ENCODE peak calls at places on chromosomes 7 and 10, in four cellular contexts. M is hepatocyte, I is HCT116, G is PC-3. U is an unnamed sample.

GRCh38 chr10:117554371-117554770 is 11.8 kb downstream of the EMX2 start:
- DNase-seq in M (no peak), I (no peak), G (no peak), U (no peak)

GRCh38 chr7:50147952-50148351 is 54.9 kb upstream of the ZPBP start:
- DNase-seq in M (no peak), I (no peak), G (no peak), U (no peak)

GRCh38 chr10:47241256-47241655 is 58.7 kb upstream of the GDF10 start:
- DNase-seq in M (no peak), I (no peak), G (no peak), U (no peak)

GRCh38 chr10:116026315-116026714 is 246.7 kb downstream of the GFRA1 start:
- DNase-seq in M (no peak), I (no peak), G (no peak), U (no peak)

GRCh38 chr7:17989546-17989945 is 38.1 kb downstream of the PRPS1L1 start:
- DNase-seq in M (no peak), I (no peak), G (peak), U (no peak)

GRCh38 chr10:27252267-27253000 is 11.8 kb upstream of the ACBD5 start:
- DNase-seq in M (peak), I (no peak), G (no peak), U (no peak)

GRCh38 chr10:97034958-97035769 is 150.6 kb downstream of the SLIT1 start:
- DNase-seq in M (no peak), I (no peak), G (no peak), U (no peak)

GRCh38 chr7:17674166-17674955 is 265.9 kb downstream of the SNX13 start:
- DNase-seq in M (no peak), I (no peak), G (peak), U (no peak)

GRCh38 chr10:125061557-125062243 is 98.7 kb downstream of the CTBP2 start:
- DNase-seq in M (no peak), I (no peak), G (no peak), U (peak)

GRCh38 chr10:71308985-71309384 is 10.1 kb upstream of the SLC29A3 start:
- DNase-seq in M (no peak), I (no peak), G (no peak), U (no peak)

GRCh38 chr7:141014091-141014490 is 661 bp downstream of the MRPS33 start:
- DNase-seq in M (no peak), I (no peak), G (no peak), U (no peak)

DNA sequence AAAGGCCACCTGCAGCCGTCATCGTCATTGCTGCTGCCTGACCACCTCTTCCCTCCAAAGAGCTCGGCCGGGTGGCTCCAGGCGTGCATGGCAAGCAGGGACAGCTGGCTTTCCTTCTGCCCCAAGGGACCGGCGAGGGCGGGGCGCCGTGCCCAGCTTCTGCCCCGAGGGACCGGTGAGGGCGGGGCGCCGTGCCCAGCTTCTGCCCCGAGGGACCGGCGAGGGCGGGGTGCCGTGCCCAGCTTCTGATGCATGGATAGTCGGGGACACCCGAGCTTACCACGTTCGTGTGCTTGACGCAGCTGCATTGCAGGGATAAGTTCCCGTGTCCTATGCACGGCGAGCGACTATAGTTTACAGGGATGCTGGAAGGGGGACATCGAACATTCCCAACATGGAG is 27.0 kb downstream of the CFAP46 start:
- DNase-seq in M (no peak), I (no peak), G (no peak), U (peak)
- H2AFZ ChIP-seq in M (no peak), I (no peak), G (no peak), U (no peak)

GRCh38 chr7:103143865-103144264 is 5.0 kb downstream of the NAPEPLD start:
- DNase-seq in M (no peak), I (no peak), G (no peak), U (no peak)
- TF ChIP-seq EZH2phosphoT487 in M (peak), I (no peak), G (no peak), U (no peak)

DNA sequence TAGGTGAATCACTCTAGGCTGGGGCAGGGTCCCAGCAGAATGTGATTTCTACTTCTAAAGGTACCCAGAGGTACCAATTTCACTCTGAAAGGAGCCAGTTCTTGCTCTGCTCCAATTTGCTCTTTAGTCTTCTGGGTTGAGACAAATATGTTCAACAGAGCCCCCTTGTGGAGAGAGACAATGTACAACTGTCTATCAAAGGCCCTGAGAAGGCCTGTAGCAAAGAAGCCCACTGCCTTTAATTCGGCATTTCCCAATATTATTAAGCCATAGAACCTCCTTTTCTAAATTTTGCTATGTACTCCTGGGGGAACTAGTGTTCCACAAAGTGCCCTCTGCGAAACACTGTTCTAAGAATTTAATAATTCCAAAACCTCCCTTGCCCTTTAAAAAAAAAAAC is 161.0 kb upstream of the BMPER start:
- DNase-seq in M (peak), I (peak), G (peak), U (peak)
- TF ChIP-seq CTCF in M (peak), I (peak), G (peak), U (peak)

GRCh38 chr7:135980665-135981180 is 3.6 kb upstream of the MTPN start:
- DNase-seq in M (no peak), I (no peak), G (peak), U (peak)
- H2AFZ ChIP-seq in M (no peak), I (peak), G (peak), U (peak)

DNA sequence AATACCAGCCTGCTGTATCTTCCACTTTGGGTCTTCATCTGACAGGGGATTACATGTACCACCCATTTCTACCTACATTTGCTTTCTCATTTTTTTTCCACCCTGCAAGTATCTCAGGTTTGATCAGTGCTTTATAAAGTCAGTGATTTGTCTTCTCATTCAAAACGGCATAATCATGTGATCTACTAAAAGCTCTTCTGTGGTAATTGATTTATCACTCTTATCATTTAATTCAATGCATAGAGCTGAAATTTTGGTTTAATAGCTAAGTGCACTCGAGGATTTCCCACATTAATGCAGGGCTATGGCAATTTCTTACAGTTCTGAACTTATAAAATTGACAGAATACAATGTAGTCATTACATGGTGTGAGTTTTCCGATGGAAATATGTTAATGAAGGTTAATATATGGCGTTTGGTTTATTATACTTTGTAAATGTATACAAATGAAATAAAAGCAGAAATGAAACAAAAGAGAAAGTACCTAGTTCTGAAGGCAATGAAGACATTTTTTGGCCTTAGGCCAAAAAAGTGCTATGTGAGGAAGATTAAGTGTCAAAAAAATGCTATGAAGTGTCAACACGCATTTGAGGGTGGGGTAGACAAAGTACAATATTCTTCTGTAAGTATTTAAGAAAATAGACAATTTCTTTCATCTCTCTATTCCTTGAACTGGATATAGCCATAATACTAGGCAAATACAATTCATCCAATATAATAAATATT is 457.3 kb downstream of the ETV1 start:
- DNase-seq in M (no peak), I (no peak), G (no peak), U (no peak)
- TF ChIP-seq EZH2phosphoT487 in M (no peak), I (no peak), G (no peak), U (no peak)

GRCh38 chr7:134016223-134016941 is 110.8 kb upstream of the LRGUK start:
- DNase-seq in M (peak), I (peak), G (peak), U (peak)
- TF ChIP-seq CTCF in M (peak), I (peak), G (peak), U (peak)

GRCh38 chr7:139798221-139798620 is 20.4 kb upstream of the HIPK2 start:
- DNase-seq in M (no peak), I (no peak), G (no peak), U (peak)
- H2AFZ ChIP-seq in M (no peak), I (no peak), G (no peak), U (peak)

DNA sequence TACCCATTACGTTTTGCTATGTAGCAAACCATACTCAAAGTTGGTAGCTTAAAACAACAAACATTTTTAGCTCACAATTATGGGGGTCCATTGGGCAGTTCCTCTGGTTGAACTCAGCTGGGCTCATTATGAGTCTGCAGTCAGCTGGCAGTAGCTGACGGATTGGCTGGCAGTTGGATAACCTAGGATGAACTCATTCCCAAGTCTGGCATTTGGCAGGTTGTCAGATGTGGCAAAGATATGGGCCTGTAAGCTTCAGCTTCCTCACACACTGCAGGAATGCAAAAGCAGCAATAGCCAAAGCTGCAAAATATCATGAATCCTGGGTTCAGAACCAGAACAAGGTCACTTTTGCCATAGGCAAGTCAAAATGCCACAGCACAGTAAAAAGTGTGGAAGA is 412.2 kb upstream of the SORCS1 start:
- DNase-seq in M (no peak), I (no peak), G (peak), U (no peak)
- TF ChIP-seq EZH2phosphoT487 in M (no peak), I (no peak), G (no peak), U (no peak)

GRCh38 chr10:101217450-101218281 is 11.6 kb downstream of the LBX1 start:
- DNase-seq in M (peak), I (no peak), G (peak), U (no peak)
- TF ChIP-seq CTCF in M (peak), I (no peak), G (peak), U (no peak)

GRCh38 chr7:135454060-135454459 is 55.8 kb downstream of the CNOT4 start:
- DNase-seq in M (no peak), I (no peak), G (no peak), U (no peak)
- H2AFZ ChIP-seq in M (no peak), I (no peak), G (no peak), U (no peak)